ENCODE peak calls at places on chromosomes 16 and 17, in eight cellular contexts. G is brain microvascular endothelial cell, E is AG10803, M is A549, J is progenitor cell of endocrine pancreas, F is fibroblast of the aortic adventitia, T is nephron progenitor cell, Y is transverse colon. Z is an unnamed sample.
A peak's percentile ranks its signal among the peaks of the same experiment; 100 is the strongest.

GRCh38 chr16:12907670-12908233 is 6.4 kb downstream of the SHISA9 start:
- DNase-seq in G (no peak), E (no peak), M (peak; percentile 40), J (no peak), F (no peak), T (no peak), Y (no peak), Z (no peak)

GRCh38 chr17:81123052-81124048 is 42.0 kb upstream of the PVALEF start:
- DNase-seq in G (no peak), E (no peak), M (no peak), J (no peak), F (no peak), T (no peak), Y (no peak), Z (no peak)

GRCh38 chr17:57636985-57637667 is 108.0 kb downstream of the CCDC182 start:
- DNase-seq in G (no peak), E (no peak), M (no peak), J (no peak), F (no peak), T (no peak), Y (peak; percentile 25), Z (no peak)

GRCh38 chr17:2745317-2746037 is 4.0 kb downstream of the CCDC92B start:
- DNase-seq in G (no peak), E (no peak), M (no peak), J (no peak), F (no peak), T (no peak), Y (no peak), Z (no peak)

GRCh38 chr17:53148058-53148457 is 674.7 kb upstream of the KIF2B start:
- DNase-seq in G (no peak), E (no peak), M (no peak), J (no peak), F (no peak), T (no peak), Y (no peak), Z (no peak)

GRCh38 chr17:19533718-19534561 is at the start of gene SLC47A1:
- DNase-seq in G (no peak), E (no peak), M (peak; percentile 72), J (no peak), F (peak; percentile 22), T (peak; percentile 66), Y (peak; percentile 20), Z (peak; percentile 4)

GRCh38 chr17:80892900-80893603 is 98.6 kb upstream of the CHMP6 start:
- DNase-seq in G (peak; percentile 70), E (peak; percentile 37), M (peak; percentile 41), J (no peak), F (peak; percentile 27), T (no peak), Y (no peak), Z (no peak)

GRCh38 chr17:30380106-30380420 is 1.3 kb downstream of the CPD start:
- DNase-seq in G (no peak), E (no peak), M (no peak), J (no peak), F (peak; percentile 34), T (no peak), Y (no peak), Z (no peak)

GRCh38 chr16:48907906-48908634 is 298.1 kb upstream of the N4BP1 start:
- DNase-seq in G (no peak), E (no peak), M (peak; percentile 4), J (no peak), F (no peak), T (no peak), Y (no peak), Z (no peak)

GRCh38 chr16:12435730-12436129 is 368.0 kb downstream of the CPPED1 start:
- DNase-seq in G (no peak), E (no peak), M (no peak), J (no peak), F (no peak), T (no peak), Y (no peak), Z (no peak)

GRCh38 chr17:4788807-4789700 is at the start of gene GLTPD2:
- DNase-seq in G (no peak), E (no peak), M (no peak), J (peak; percentile 15), F (no peak), T (peak; percentile 42), Y (peak; percentile 19), Z (peak; percentile 17)

GRCh38 chr16:10126686-10127085 is 55.5 kb downstream of the GRIN2A start:
- DNase-seq in G (peak; percentile 59), E (peak; percentile 49), M (no peak), J (no peak), F (peak; percentile 96), T (no peak), Y (no peak), Z (peak; percentile 46)

GRCh38 chr16:9323170-9323569 is 231.7 kb downstream of the HAPSTR1 start:
- DNase-seq in G (no peak), E (no peak), M (no peak), J (no peak), F (no peak), T (no peak), Y (no peak), Z (no peak)

GRCh38 chr16:56989988-56990387 is 631 bp downstream of the NLRC5 start:
- DNase-seq in G (no peak), E (no peak), M (no peak), J (no peak), F (no peak), T (no peak), Y (peak; percentile 4), Z (no peak)

GRCh38 chr16:56987692-56988091 is 1.7 kb upstream of the NLRC5 start:
- DNase-seq in G (no peak), E (no peak), M (no peak), J (no peak), F (no peak), T (no peak), Y (no peak), Z (no peak)

GRCh38 chr16:56988161-56988947 is 1.0 kb upstream of the NLRC5 start:
- DNase-seq in G (no peak), E (peak; percentile 45), M (no peak), J (no peak), F (peak; percentile 41), T (no peak), Y (peak; percentile 13), Z (no peak)

GRCh38 chr16:56990407-56991286 is 1.3 kb downstream of the NLRC5 start:
- DNase-seq in G (no peak), E (no peak), M (no peak), J (no peak), F (no peak), T (no peak), Y (peak; percentile 10), Z (no peak)

DNA sequence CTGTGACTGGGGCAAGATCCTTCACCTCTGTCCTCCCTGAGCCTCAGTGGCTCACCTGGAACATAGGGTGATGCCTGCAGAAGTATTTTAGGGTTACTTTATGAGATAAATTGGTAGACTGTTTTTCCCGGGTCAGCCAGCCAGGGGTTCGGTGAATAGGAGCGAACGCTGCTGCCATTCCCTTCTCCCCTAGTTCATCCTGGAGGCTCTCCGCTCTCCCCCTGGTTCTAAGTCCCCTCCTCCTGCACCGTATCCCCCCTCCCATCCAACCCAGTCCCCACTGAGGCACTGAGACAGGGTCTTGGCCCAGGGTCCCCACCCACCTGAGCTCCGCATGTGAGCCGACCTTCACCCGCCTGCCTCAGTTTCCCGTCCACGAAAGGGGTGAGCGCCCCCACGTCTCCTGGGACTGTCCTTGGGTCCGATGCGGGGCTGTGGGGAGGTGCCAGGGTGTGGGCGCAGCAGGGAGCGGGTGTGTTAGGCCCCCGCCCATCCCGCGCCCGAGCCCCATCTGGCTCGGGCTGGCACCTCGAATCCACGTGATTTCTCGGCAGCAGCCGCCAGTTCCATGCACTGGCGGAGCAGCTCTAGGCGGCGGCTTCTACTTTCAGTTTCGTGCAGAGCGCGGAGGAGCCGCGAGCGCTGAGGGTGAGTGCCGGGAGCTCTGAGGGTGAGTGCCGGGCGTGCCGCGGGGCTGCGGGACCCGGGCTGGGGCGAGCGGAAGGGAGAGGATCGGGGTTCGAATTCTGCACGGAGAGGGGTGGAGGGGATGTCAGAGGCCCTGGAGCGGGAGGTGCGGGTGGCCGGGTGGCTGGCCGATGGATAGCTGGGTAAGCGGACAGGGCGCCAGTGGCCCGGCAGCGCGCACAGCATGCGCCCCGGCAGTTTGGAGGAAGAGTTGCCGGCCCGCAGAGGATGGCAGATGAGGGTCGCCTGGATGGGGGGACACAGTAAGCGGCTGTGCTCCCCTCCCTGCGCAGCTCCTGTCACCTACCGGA is at the start of gene NLRC5:
- DNase-seq in G (peak; percentile 70), E (peak; percentile 82), M (peak; percentile 62), J (peak; percentile 41), F (peak; percentile 81), T (peak; percentile 69), Y (peak; percentile 93), Z (peak; percentile 82)
- TF ChIP-seq CTCF in G (no peak), E (no peak), M (no peak), J (no peak), F (no peak), T (no peak), Y (no peak), Z (no peak)

DNA sequence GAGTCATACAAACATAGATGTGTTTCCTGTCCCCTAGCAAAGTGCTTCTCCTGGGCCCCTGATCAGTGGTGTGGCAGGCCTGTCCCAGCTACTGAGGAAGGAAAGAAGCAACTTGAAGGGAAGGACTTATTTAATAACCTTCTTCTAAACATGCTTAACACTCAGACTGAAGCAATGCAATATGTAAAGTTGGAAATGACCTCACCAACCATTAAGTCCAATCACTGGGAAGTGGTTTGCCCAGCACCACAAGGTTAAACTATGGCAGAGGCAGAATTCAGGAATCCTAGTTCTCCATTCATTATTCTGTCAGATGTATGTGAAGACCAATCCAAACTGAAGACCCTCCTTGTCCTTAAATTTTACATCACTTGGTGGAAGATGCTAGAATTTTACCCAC is 39.1 kb downstream of the CENPV start:
- DNase-seq in G (no peak), E (no peak), M (no peak), J (no peak), F (no peak), T (no peak), Y (no peak), Z (no peak)
- TF ChIP-seq CTCF in G (no peak), E (no peak), M (no peak), J (no peak), F (no peak), T (no peak), Y (no peak), Z (no peak)

GRCh38 chr17:74389094-74389753 is 21.9 kb downstream of the GPR142 start:
- DNase-seq in G (no peak), E (no peak), M (no peak), J (no peak), F (no peak), T (no peak), Y (no peak), Z (no peak)
- TF ChIP-seq CTCF in G (no peak), E (no peak), M (no peak), J (no peak), F (no peak), T (no peak), Y (no peak), Z (no peak)

DNA sequence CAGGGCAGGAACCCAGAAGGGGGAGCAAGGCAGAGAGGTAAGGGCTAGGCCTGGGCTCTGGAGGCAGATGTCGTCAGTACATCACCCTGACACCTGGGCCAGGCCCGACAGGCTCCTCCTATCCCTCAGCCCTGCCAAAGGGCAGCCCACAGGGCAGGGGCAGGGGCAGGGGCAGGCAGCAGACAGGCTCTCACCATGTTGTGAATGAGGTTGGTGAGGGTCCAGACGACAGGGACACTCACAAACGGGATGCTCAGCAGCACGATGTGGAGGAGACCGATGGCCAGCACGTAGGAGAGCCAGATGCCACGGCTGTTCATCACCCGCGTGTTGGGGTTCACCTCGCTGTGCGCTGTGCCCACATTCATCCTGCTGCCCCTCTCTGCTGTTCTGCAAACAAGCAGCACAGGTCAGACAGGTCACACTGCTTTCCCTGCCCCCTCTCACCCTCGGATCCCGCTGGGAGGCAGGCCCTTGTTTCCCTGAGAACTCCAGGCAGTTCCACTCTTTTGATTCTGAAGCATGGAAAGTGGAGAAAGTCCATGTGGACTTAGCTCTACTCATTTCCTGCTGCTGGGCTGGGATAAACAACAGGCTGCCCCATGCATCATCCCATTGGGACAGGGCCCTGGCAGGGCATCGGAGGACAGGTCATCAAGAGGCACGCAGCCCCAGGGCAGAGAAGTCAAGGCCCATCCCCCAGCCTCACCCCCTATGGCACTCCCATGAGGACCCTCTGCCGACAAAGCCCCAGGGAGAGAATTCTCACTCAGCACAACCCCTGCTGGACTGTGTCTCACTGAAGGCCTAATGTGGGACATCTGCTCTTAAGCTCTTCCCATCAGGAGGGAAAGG is 3.3 kb downstream of the ORMDL3 start:
- DNase-seq in G (peak; percentile 13), E (peak; percentile 37), M (no peak), J (no peak), F (peak; percentile 35), T (peak; percentile 39), Y (no peak), Z (peak; percentile 66)
- TF ChIP-seq CTCF in G (peak; percentile 71), E (peak; percentile 26), M (peak; percentile 10), J (peak; percentile 35), F (peak; percentile 43), T (no peak), Y (no peak), Z (no peak)